ENCODE peak calls at places on chromosomes 5 and 9, in nine cellular contexts. W is RCC 7860; J is activated CD4-positive, alpha-beta T cell treated with anti-CD3 and anti-CD28 coated beads, Interleukin-2, amount 10 ng/mL, durations not matched to agents 7 days and 5 days; X is MM.1S; K is Caki2; T is NCI-H526; N is stimulated activated CD4-positive, alpha-beta T cell treated with anti-CD3 and anti-CD28 coated beads, Interleukin-2, amount 100 ng/mL, for 48 hours; E is stomach; S is stimulated activated CD8-positive, alpha-beta memory T cell treated with anti-CD3 and anti-CD28 coated beads, Interleukin-7, amount 100 ng/mL, for 1 hour. P is an unnamed sample.

GRCh38 chr5:68285857-68286611 is 70.5 kb downstream of the PIK3R1 start:
- DNase-seq in X (peak), S (no peak), J (peak), E (no peak), K (peak), T (peak), W (peak), N (no peak), P (no peak)

GRCh38 chr9:21653091-21653490 is 149.3 kb upstream of the MTAP start:
- DNase-seq in N (no peak), X (no peak), T (no peak), J (no peak), S (no peak), E (no peak), W (no peak), K (no peak), P (no peak)

GRCh38 chr5:179608131-179608581 is 15.3 kb downstream of the HNRNPH1 start:
- DNase-seq in N (no peak), X (peak), S (no peak), J (peak), T (no peak), E (no peak), K (no peak), W (no peak), P (no peak)

GRCh38 chr9:136119259-136120118 is 814 bp upstream of the TMEM250 start:
- DNase-seq in N (no peak), X (no peak), K (peak), E (no peak), T (peak), W (peak), S (no peak), J (no peak), P (no peak)

GRCh38 chr5:113020461-113021273 is 44.1 kb downstream of the DCP2 start:
- DNase-seq in T (no peak), N (no peak), S (no peak), W (peak), K (no peak), J (peak), E (no peak), X (no peak), P (no peak)

GRCh38 chr5:149268928-149269557 is 2.6 kb upstream of the AFAP1L1 start:
- DNase-seq in S (no peak), T (peak), W (peak), K (peak), N (no peak), J (peak), X (peak), E (no peak), P (no peak)

GRCh38 chr9:88355166-88355565 is 33.1 kb upstream of the SPIN1 start:
- DNase-seq in E (no peak), K (peak), J (peak), N (no peak), S (no peak), W (peak), T (no peak), X (no peak), P (no peak)

GRCh38 chr5:174706997-174707548 is 17.3 kb upstream of the MSX2 start:
- DNase-seq in T (no peak), W (no peak), K (no peak), S (no peak), N (no peak), X (no peak), J (no peak), E (no peak), P (no peak)

GRCh38 chr9:83355024-83355444 is 183.2 kb downstream of the FRMD3 start:
- DNase-seq in E (no peak), J (no peak), N (no peak), K (no peak), T (no peak), X (no peak), S (no peak), W (no peak), P (no peak)

GRCh38 chr9:134190232-134191121 is 26.1 kb upstream of the RNU6ATAC start:
- DNase-seq in E (no peak), N (no peak), W (no peak), X (no peak), J (no peak), S (no peak), T (no peak), K (no peak), P (no peak)

GRCh38 chr5:159849437-159850191 is 66.7 kb upstream of the ADRA1B start:
- DNase-seq in W (peak), J (no peak), N (no peak), E (no peak), S (no peak), K (peak), T (no peak), X (no peak), P (no peak)

GRCh38 chr9:35042081-35042604 is 30.3 kb downstream of the VCP start:
- DNase-seq in K (no peak), J (no peak), S (no peak), N (no peak), W (peak), E (no peak), X (no peak), T (peak), P (peak)

P was measured in tibial nerve.